ENCODE peak calls at places on chromosomes 12 and 14, in eight cellular contexts. J is AG09309, I is astrocyte of the cerebellum, U is GM23248, W is DND-41, B is heart left ventricle, T is fibroblast of the aortic adventitia, C is aorta. Q is an unnamed sample.

GRCh38 chr12:54173066-54173726 is 15.6 kb downstream of the SMUG1 start:
- DNase-seq in B (peak; percentile 39), C (peak; percentile 89), I (no peak), J (no peak), T (peak; percentile 20), U (peak; percentile 76), W (no peak), Q (no peak)

GRCh38 chr14:93956082-93956481 is 20.3 kb downstream of the ASB2 start:
- DNase-seq in B (no peak), I (no peak), J (no peak), C (no peak), W (no peak), U (no peak), T (no peak), Q (no peak)

GRCh38 chr14:52018252-52018651 is 28.9 kb downstream of the RTRAF start:
- DNase-seq in I (no peak), B (no peak), C (no peak), T (peak; percentile 39), J (no peak), U (no peak), W (peak; percentile 41), Q (no peak)

GRCh38 chr12:76489737-76490136 is 69.8 kb downstream of the OSBPL8 start:
- DNase-seq in U (peak; percentile 83), B (no peak), T (peak; percentile 7), W (no peak), I (no peak), J (no peak), C (no peak), Q (no peak)

GRCh38 chr12:87679262-87679661 is 349.9 kb downstream of the C12orf50 start:
- DNase-seq in T (no peak), W (no peak), B (no peak), U (peak; percentile 47), J (no peak), C (no peak), I (no peak), Q (no peak)

GRCh38 chr12:44287545-44287944 is 451.7 kb downstream of the TMEM117 start:
- DNase-seq in J (peak; percentile 20), U (peak; percentile 62), B (no peak), T (peak; percentile 8), C (no peak), W (no peak), I (no peak), Q (no peak)

GRCh38 chr12:5038781-5039311 is 4.8 kb upstream of the KCNA5 start:
- DNase-seq in J (no peak), B (no peak), T (no peak), I (no peak), C (no peak), U (no peak), W (no peak), Q (no peak)

GRCh38 chr12:3527736-3528135 is 36.7 kb downstream of the PRMT8 start:
- DNase-seq in J (no peak), B (no peak), W (no peak), I (no peak), C (no peak), T (no peak), U (no peak), Q (no peak)

GRCh38 chr12:52347016-52347415 is 20.3 kb downstream of the KRT85 start:
- DNase-seq in T (no peak), J (no peak), W (no peak), B (no peak), C (peak; percentile 28), U (no peak), I (no peak), Q (no peak)

GRCh38 chr12:60805340-60805739 is 1209.5 kb downstream of the SLC16A7 start:
- DNase-seq in B (no peak), W (no peak), T (no peak), I (no peak), U (no peak), J (no peak), C (no peak), Q (no peak)

GRCh38 chr14:66910306-66910705 is 278.9 kb upstream of the GARIN2 start:
- DNase-seq in W (no peak), U (peak; percentile 16), T (no peak), I (no peak), J (no peak), C (no peak), B (no peak), Q (no peak)

GRCh38 chr14:100401031-100401692 is 78.0 kb downstream of the SLC25A47 start:
- DNase-seq in J (no peak), I (no peak), C (no peak), B (no peak), U (no peak), W (no peak), T (no peak), Q (no peak)

GRCh38 chr14:47929334-47929733 is 253.9 kb upstream of the MDGA2 start:
- DNase-seq in J (no peak), T (no peak), U (no peak), W (no peak), C (no peak), B (no peak), I (no peak), Q (no peak)

GRCh38 chr14:44149597-44149996 is 357.5 kb downstream of the FSCB start:
- DNase-seq in W (peak; percentile 3), B (no peak), J (no peak), U (no peak), T (no peak), I (no peak), C (no peak), Q (peak; percentile 7)

GRCh38 chr14:31414190-31414833 is 6.0 kb downstream of the HEATR5A start:
- DNase-seq in W (no peak), J (no peak), T (peak; percentile 28), I (no peak), B (no peak), C (no peak), U (peak; percentile 51), Q (no peak)

GRCh38 chr12:3158851-3159465 is 81.8 kb downstream of the TSPAN9 start:
- DNase-seq in J (peak; percentile 20), W (no peak), T (peak; percentile 46), B (no peak), I (peak; percentile 73), C (peak; percentile 77), U (peak; percentile 73), Q (no peak)

GRCh38 chr12:104058796-104059195 is 5.5 kb upstream of the HCFC2 start:
- DNase-seq in J (no peak), U (no peak), I (no peak), T (no peak), C (no peak), W (no peak), B (no peak), Q (no peak)

GRCh38 chr12:121468451-121468850 is 68.5 kb downstream of the RNF34 start:
- DNase-seq in W (no peak), T (peak; percentile 44), U (peak; percentile 60), I (no peak), J (no peak), C (no peak), B (no peak), Q (no peak)

GRCh38 chr14:33938131-33938949 is 12.5 kb downstream of the EGLN3 start:
- DNase-seq in C (peak; percentile 86), U (peak; percentile 19), J (no peak), W (no peak), T (no peak), B (peak; percentile 89), I (no peak), Q (no peak)

DNA sequence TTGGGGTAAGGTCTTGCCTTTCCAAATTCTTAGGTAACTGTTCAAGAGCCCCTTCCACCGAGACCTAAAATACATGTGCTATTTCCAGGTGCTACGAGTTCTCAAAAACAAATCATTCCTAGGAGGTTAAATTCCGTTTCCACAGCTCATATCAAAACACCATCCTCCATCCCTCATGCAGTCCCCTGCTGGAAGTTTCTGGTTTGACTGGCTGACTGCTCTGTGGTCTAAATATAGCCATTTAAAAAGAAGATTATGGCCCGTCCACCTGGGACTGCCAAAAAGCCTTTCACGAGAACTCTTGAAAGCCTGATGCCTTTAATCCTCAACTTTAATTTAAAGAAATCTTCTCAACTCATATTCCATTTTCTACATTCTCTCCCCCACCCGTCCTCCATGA is 201.5 kb upstream of the MYL2 start:
- DNase-seq in W (no peak), T (no peak), U (no peak), I (no peak), J (no peak), C (no peak), B (no peak), Q (no peak)
- H3K4me3 ChIP-seq in W (no peak overlapping the region), T (no peak overlapping the region), U (no peak overlapping the region), I (no peak overlapping the region), J (no peak overlapping the region), C (no peak overlapping the region), B (no peak overlapping the region), Q (no peak overlapping the region)

GRCh38 chr14:105196228-105196960 is 15.3 kb upstream of the NUDT14 start:
- DNase-seq in U (no peak), J (no peak), W (no peak), I (no peak), B (peak; percentile 74), C (no peak), T (no peak), Q (no peak)

GRCh38 chr14:105195051-105195450 is 13.9 kb upstream of the NUDT14 start:
- DNase-seq in U (no peak), I (no peak), C (no peak), J (no peak), T (no peak), W (no peak), B (no peak), Q (no peak)

GRCh38 chr14:105197274-105197673 is 16.2 kb upstream of the NUDT14 start:
- DNase-seq in W (no peak), I (no peak), J (peak; percentile 23), B (peak; percentile 81), T (peak; percentile 86), C (no peak), U (peak; percentile 82), Q (no peak)

GRCh38 chr14:105193916-105194782 is 13.0 kb upstream of the NUDT14 start:
- DNase-seq in U (peak; percentile 38), B (no peak), T (no peak), J (no peak), C (no peak), I (no peak), W (peak; percentile 50), Q (peak; percentile 50)

GRCh38 chr14:105195533-105196227 is 14.6 kb upstream of the NUDT14 start:
- DNase-seq in U (no peak), I (no peak), T (no peak), C (no peak), W (peak; percentile 32), J (no peak), B (no peak), Q (peak; percentile 57)
- H3K4me3 ChIP-seq in U (no peak overlapping the region), I (no peak overlapping the region), T (no peak overlapping the region), C (no peak overlapping the region), W (no peak overlapping the region), J (no peak overlapping the region), B (peak overlapping the region; percentile 36), Q (no peak overlapping the region)

DNA sequence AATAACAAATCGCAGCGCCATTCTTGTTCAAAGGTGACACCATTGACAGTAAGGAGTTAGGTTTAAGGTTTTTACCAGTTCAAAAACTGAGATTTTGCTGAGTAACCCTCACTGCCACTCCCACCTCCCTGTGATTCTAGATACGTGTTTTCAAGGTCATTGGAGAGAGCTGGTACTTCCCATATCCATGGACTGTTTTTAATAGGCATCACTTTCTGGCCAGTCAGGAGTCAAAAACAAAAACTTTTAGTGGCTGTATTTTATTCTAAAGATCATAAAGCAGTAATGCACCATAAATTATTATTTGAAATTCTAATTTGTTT is 187.5 kb downstream of the ETV6 start:
- DNase-seq in I (no peak), C (no peak), T (no peak), J (no peak), B (no peak), W (no peak), U (no peak), Q (no peak)
- H3K4me3 ChIP-seq in I (no peak overlapping the region), C (no peak overlapping the region), T (no peak overlapping the region), J (no peak overlapping the region), B (no peak overlapping the region), W (no peak overlapping the region), U (no peak overlapping the region), Q (no peak overlapping the region)

GRCh38 chr14:75522224-75522764 is at the start of gene BATF:
- DNase-seq in W (peak; percentile 69), C (no peak), U (no peak), I (no peak), B (no peak), T (no peak), J (no peak), Q (peak; percentile 73)
- H3K4me3 ChIP-seq in W (peak within 1 kb of the TSS; percentile 63), C (no peak within 1 kb of the TSS), U (no peak within 1 kb of the TSS), I (no peak within 1 kb of the TSS), B (peak within 1 kb of the TSS; percentile 32), T (no peak within 1 kb of the TSS), J (no peak within 1 kb of the TSS), Q (peak within 1 kb of the TSS; percentile 59)

Q was measured in Jurkat, Clone E6-1.